ENCODE peak calls at places on chromosomes 7 and 10, in four cellular contexts. X is K562, L is SK-N-SH, T is H1. Z is an unnamed sample.

GRCh38 chr7:157442993-157443831 is 106.4 kb downstream of the DNAJB6 start:
- DNase-seq in L (no peak), T (peak), X (no peak), Z (no peak)

GRCh38 chr10:133237241-133238065 is at the start of gene VENTX:
- DNase-seq in L (no peak), T (peak), X (no peak), Z (peak)

GRCh38 chr7:35975851-35976454 is 175.1 kb downstream of the SEPTIN7 start:
- DNase-seq in L (peak), X (peak), T (no peak), Z (no peak)

GRCh38 chr10:77355844-77356243 is 281.8 kb downstream of the KCNMA1 start:
- DNase-seq in T (no peak), L (no peak), X (no peak), Z (no peak)

GRCh38 chr7:118372530-118372929 is 148.0 kb downstream of the ANKRD7 start:
- DNase-seq in T (no peak), X (peak), L (no peak), Z (no peak)

GRCh38 chr10:34427911-34428216 is 387.2 kb downstream of the PARD3 start:
- DNase-seq in X (no peak), T (no peak), L (no peak), Z (no peak)

GRCh38 chr7:13727279-13727678 is 262.2 kb downstream of the ETV1 start:
- DNase-seq in X (no peak), T (no peak), L (no peak), Z (no peak)

GRCh38 chr10:104339469-104340098 is 1.3 kb upstream of the ITPRIP start:
- DNase-seq in T (peak), L (no peak), X (no peak), Z (no peak)

GRCh38 chr10:99667108-99667751 is 7.9 kb downstream of the ENTPD7 start:
- DNase-seq in L (peak), X (peak), T (no peak), Z (no peak)

GRCh38 chr7:88200793-88201192 is 19.0 kb downstream of the SRI start:
- DNase-seq in L (no peak), T (no peak), X (no peak), Z (no peak)

GRCh38 chr7:130277763-130278643 is 11.3 kb downstream of the CPA2 start:
- DNase-seq in T (peak), X (no peak), L (peak), Z (peak)

GRCh38 chr10:17202506-17202905 is 1.0 kb upstream of the TRDMT1 start:
- DNase-seq in T (no peak), X (no peak), L (no peak), Z (no peak)

GRCh38 chr7:134174797-134175261 is 47.7 kb downstream of the LRGUK start:
- DNase-seq in T (no peak), L (no peak), X (peak), Z (no peak)

GRCh38 chr10:59970396-59971368 is 64.3 kb upstream of the CCDC6 start:
- DNase-seq in L (no peak), T (no peak), X (no peak), Z (peak)

GRCh38 chr7:130673066-130673465 is 4.5 kb upstream of the COPG2 start:
- DNase-seq in L (no peak), T (no peak), X (no peak), Z (no peak)

GRCh38 chr7:73638921-73639320 is 14.6 kb upstream of the MLXIPL start:
- DNase-seq in L (no peak), X (no peak), T (no peak), Z (no peak)

GRCh38 chr10:3495281-3495680 is 289.7 kb downstream of the KLF6 start:
- DNase-seq in L (no peak), T (no peak), X (no peak), Z (no peak)

GRCh38 chr7:2707481-2707880 is 19.5 kb downstream of the AMZ1 start:
- DNase-seq in X (no peak), T (no peak), L (no peak), Z (no peak)

GRCh38 chr7:95511716-95512260 is 26.0 kb downstream of the ASB4 start:
- DNase-seq in T (peak), X (peak), L (peak), Z (peak)

GRCh38 chr10:83545901-83546391 is 593.4 kb upstream of the GHITM start:
- DNase-seq in T (no peak), X (no peak), L (peak), Z (no peak)

GRCh38 chr7:123751816-123752215 is 3.0 kb upstream of the WASL start:
- DNase-seq in T (no peak), X (no peak), L (no peak), Z (no peak)

GRCh38 chr10:34231441-34232180 is 583.5 kb downstream of the PARD3 start:
- DNase-seq in T (no peak), X (no peak), L (no peak), Z (no peak)

GRCh38 chr10:132849546-132850031 is 63.6 kb upstream of the NKX6-2 start:
- DNase-seq in T (no peak), L (no peak), X (no peak), Z (peak)

GRCh38 chr10:80407836-80408197 is 534 bp upstream of the PRXL2A start:
- DNase-seq in T (peak), X (no peak), L (peak), Z (no peak)

GRCh38 chr7:17580141-17580540 is 281.7 kb downstream of the AHR start:
- DNase-seq in X (no peak), L (no peak), T (no peak), Z (no peak)

GRCh38 chr10:73019100-73019499 is 64.5 kb upstream of the PLA2G12B start:
- DNase-seq in X (no peak), L (no peak), T (no peak), Z (no peak)

GRCh38 chr10:48446785-48447184 is 140.3 kb downstream of the MAPK8 start:
- DNase-seq in X (no peak), L (no peak), T (peak), Z (no peak)

GRCh38 chr7:28865494-28866257 is 92.5 kb downstream of the TRIL start:
- DNase-seq in X (no peak), T (no peak), L (no peak), Z (no peak)

GRCh38 chr10:91590142-91590903 is 42.5 kb downstream of the PPP1R3C start:
- DNase-seq in L (no peak), T (no peak), X (no peak), Z (no peak)

GRCh38 chr10:14822879-14823755 is 14.7 kb downstream of the CDNF start:
- DNase-seq in T (no peak), L (peak), X (no peak), Z (peak)

GRCh38 chr7:109259151-109259550 is 689.5 kb downstream of the DNAJB9 start:
- DNase-seq in X (no peak), L (no peak), T (no peak), Z (no peak)

GRCh38 chr10:121553861-121554264 is 44.4 kb downstream of the FGFR2 start:
- DNase-seq in X (no peak), T (no peak), L (no peak), Z (peak)

GRCh38 chr7:47968852-47969774 is 10.3 kb downstream of the HUS1 start:
- DNase-seq in L (peak), T (peak), X (peak), Z (peak)

DNA sequence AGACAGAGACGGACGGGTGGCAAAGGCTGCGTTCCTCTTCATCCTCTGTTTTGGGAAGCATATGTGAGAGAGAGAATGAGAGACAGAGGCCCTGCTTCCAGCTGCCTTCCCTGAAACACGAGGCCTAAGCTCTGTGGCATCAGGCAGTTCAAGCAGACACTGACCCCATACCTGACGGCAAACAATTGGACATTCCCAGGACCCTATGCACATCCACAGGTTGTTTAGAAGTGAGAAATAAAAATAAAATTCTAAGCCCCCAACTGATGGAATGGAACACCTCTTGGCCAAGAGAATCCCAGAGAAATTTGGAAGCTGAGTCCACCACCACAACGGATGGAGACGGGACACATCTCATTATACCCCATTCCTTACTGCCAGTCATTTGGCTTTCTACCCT is 105.3 kb downstream of the CPXM2 start:
- DNase-seq in X (no peak), T (peak), L (no peak), Z (no peak)
- TF ChIP-seq TEAD4 in X (no peak), T (no peak), L (no peak), Z (no peak)

DNA sequence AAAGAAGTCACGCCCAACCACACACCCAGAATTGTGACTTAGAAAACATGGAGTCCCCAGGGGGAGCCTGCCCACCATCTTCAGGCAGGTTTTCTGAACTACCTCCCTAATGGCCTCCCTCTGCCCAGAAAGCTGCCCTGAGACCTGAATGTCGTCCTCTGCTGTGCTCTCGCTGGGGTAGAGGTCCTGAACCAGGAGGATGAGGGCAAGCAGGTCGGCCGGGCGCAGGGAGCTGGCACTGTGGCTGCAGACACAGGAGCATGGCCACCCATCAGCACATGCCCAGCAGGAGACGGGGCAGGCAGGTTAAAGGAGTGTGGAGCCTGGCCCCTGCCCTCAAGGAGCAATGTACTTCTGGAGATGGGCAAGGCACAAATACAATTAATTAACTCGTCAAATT is 15.4 kb upstream of the PYROXD2 start:
- DNase-seq in L (no peak), T (no peak), X (no peak), Z (no peak)
- TF ChIP-seq TEAD4 in L (no peak), T (no peak), X (no peak), Z (no peak)

GRCh38 chr7:140036224-140036651 is 26.5 kb downstream of the PARP12 start:
- DNase-seq in T (no peak), X (no peak), L (peak), Z (no peak)
- TF ChIP-seq TEAD4 in T (no peak), X (no peak), L (peak), Z (no peak)

DNA sequence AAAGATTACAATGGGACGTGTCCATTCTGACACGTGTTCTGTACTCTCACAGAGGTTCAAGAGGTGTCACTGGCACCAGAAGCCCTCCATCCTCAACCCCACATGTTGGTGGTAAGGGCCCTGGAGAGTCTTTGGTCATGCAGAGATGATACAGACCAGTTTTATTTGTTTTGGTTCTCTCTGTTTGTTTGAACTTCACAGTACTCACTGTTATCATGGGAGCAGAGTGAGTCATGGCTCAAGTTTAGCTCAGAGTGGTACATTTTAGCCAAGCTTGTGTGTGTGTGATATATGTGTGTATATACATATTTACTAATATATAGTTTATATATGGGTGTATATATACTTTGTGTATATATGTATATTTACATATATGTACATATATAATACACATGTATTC is 935.6 kb downstream of the GRID1 start:
- DNase-seq in X (no peak), T (no peak), L (no peak), Z (no peak)
- TF ChIP-seq TEAD4 in X (no peak), T (no peak), L (no peak), Z (no peak)